ENCODE peak calls at places on chromosomes 1 and 21, in five cellular contexts. Y is T-cell; L is heart right ventricle; G is left ventricle myocardium inferior; A is activated naive CD4-positive, alpha-beta T cell. T is an unnamed sample.

GRCh38 chr1:11913291-11913690 is 12.9 kb downstream of the KIAA2013 start:
- DNase-seq in G (no peak), Y (no peak), L (no peak), A (no peak), T (no peak)

GRCh38 chr21:23743821-23744220 is 1863.5 kb downstream of the MRPL39 start:
- DNase-seq in L (no peak), A (no peak), G (no peak), Y (no peak), T (no peak)

GRCh38 chr1:218829143-218829542 is 344.5 kb upstream of the LYPLAL1 start:
- DNase-seq in L (no peak), G (no peak), A (no peak), Y (no peak), T (no peak)

GRCh38 chr21:16046625-16047340 is 317.0 kb downstream of the USP25 start:
- DNase-seq in Y (no peak), L (no peak), G (no peak), A (no peak), T (no peak)

GRCh38 chr21:40054403-40054802 is 187.2 kb downstream of the PCP4 start:
- DNase-seq in Y (no peak), A (no peak), L (no peak), G (no peak), T (peak)

GRCh38 chr1:214289574-214290272 is 8.8 kb downstream of the SMYD2 start:
- DNase-seq in L (no peak), A (no peak), G (no peak), Y (no peak), T (no peak)

GRCh38 chr21:29371464-29371863 is 72.7 kb downstream of the BACH1 start:
- DNase-seq in G (no peak), L (no peak), Y (no peak), A (no peak), T (no peak)

GRCh38 chr1:109335091-109335490 is 28.3 kb upstream of the MYBPHL start:
- DNase-seq in A (no peak), Y (no peak), L (no peak), G (no peak), T (no peak)

GRCh38 chr1:248611883-248612282 is 14.4 kb upstream of the OR2T10 start:
- DNase-seq in Y (no peak), L (no peak), A (no peak), G (no peak), T (no peak)

GRCh38 chr1:112541299-112541698 is 32.5 kb downstream of the WNT2B start:
- DNase-seq in L (no peak), A (no peak), Y (no peak), G (no peak), T (no peak)

GRCh38 chr1:28412731-28413130 is 43.2 kb downstream of the PHACTR4 start:
- DNase-seq in L (no peak), Y (no peak), G (no peak), A (no peak), T (no peak)

GRCh38 chr1:199691540-199691939 is 336.0 kb upstream of the NR5A2 start:
- DNase-seq in Y (no peak), G (no peak), A (no peak), L (no peak), T (peak)

GRCh38 chr1:6401673-6402072 is 8.1 kb upstream of the ACOT7 start:
- DNase-seq in L (no peak), A (no peak), Y (no peak), G (no peak), T (no peak)

GRCh38 chr1:26350701-26351590 is 3.0 kb downstream of the CRYBG2 start:
- DNase-seq in G (no peak), L (no peak), Y (no peak), A (no peak), T (no peak)

GRCh38 chr1:201140941-201141260 is 13.4 kb downstream of the TMEM9 start:
- DNase-seq in Y (no peak), G (no peak), A (no peak), L (no peak), T (no peak)

GRCh38 chr1:33379631-33380354 is 51.1 kb downstream of the PHC2 start:
- DNase-seq in Y (no peak), L (no peak), G (no peak), A (no peak), T (no peak)

GRCh38 chr1:86356247-86356646 is 39.9 kb downstream of the ODF2L start:
- DNase-seq in G (no peak), L (no peak), A (no peak), Y (no peak), T (no peak)

GRCh38 chr1:211024901-211025300 is 109.0 kb downstream of the KCNH1 start:
- DNase-seq in L (no peak), G (no peak), Y (no peak), A (no peak), T (no peak)

GRCh38 chr1:39488801-39489566 is 2.5 kb upstream of the BMP8A start:
- DNase-seq in A (no peak), G (no peak), Y (no peak), L (no peak), T (no peak)

GRCh38 chr21:37220433-37220980 is 46.6 kb downstream of the VPS26C start:
- DNase-seq in G (no peak), Y (peak), A (no peak), L (no peak), T (peak)

GRCh38 chr1:54404939-54405880 is 984 bp downstream of the SSBP3 start:
- DNase-seq in A (no peak), Y (peak), L (peak), G (peak), T (peak)

GRCh38 chr1:167441222-167441621 is 77.1 kb downstream of the CD247 start:
- DNase-seq in Y (no peak), G (no peak), A (no peak), L (no peak), T (no peak)

GRCh38 chr21:33924766-33925100 is 9.1 kb upstream of the ATP5PO start:
- DNase-seq in Y (no peak), A (no peak), L (no peak), G (no peak), T (no peak)

GRCh38 chr1:186605762-186606350 is 74.4 kb downstream of the PTGS2 start:
- DNase-seq in Y (no peak), G (no peak), L (no peak), A (no peak), T (no peak)

GRCh38 chr1:43597028-43597427 is 52.9 kb upstream of the KDM4A start:
- DNase-seq in Y (no peak), G (no peak), A (no peak), L (no peak), T (no peak)

GRCh38 chr1:231512147-231512698 is 16.2 kb upstream of the TSNAX start:
- DNase-seq in Y (no peak), L (no peak), G (no peak), A (no peak), T (no peak)

GRCh38 chr1:33358771-33359503 is 38.0 kb upstream of the A3GALT2 start:
- DNase-seq in Y (no peak), G (no peak), L (no peak), A (no peak), T (no peak)

GRCh38 chr1:209805341-209805781 is 581 bp downstream of the IRF6 start:
- DNase-seq in Y (no peak), G (no peak), A (no peak), L (no peak), T (peak)

GRCh38 chr1:229655781-229656180 is 29.7 kb downstream of the URB2 start:
- DNase-seq in G (no peak), Y (no peak), L (no peak), A (no peak), T (no peak)

GRCh38 chr1:3752400-3752945 is at the start of gene CCDC27:
- DNase-seq in L (no peak), G (no peak), Y (no peak), A (no peak), T (no peak)

T was measured in body of pancreas.